ENCODE peak calls at places on chromosomes 3 and 15, in five cellular contexts. I is astrocyte, K is keratinocyte, L is upper lobe of left lung, G is brain microvascular endothelial cell. V is an unnamed sample.

GRCh38 chr3:111846717-111847116 is 12.3 kb upstream of the PHLDB2 start:
- DNase-seq in I (peak), K (no peak), L (no peak), G (peak), V (peak)

GRCh38 chr15:63446260-63446659 is 58.1 kb upstream of the USP3 start:
- DNase-seq in I (no peak), K (no peak), L (no peak), G (no peak), V (no peak)

GRCh38 chr15:96261575-96262034 is 68.9 kb upstream of the NR2F2 start:
- DNase-seq in I (no peak), K (no peak), L (no peak), G (no peak), V (no peak)

GRCh38 chr3:132556467-132557159 is 40.5 kb upstream of the ACKR4 start:
- DNase-seq in I (no peak), K (no peak), L (no peak), G (no peak), V (peak)

GRCh38 chr3:7309707-7310106 is 448.8 kb downstream of the GRM7 start:
- DNase-seq in I (peak), K (no peak), L (no peak), G (no peak), V (peak)

GRCh38 chr3:50326182-50326541 is 1.9 kb downstream of the TUSC2 start:
- DNase-seq in I (no peak), K (no peak), L (no peak), G (no peak), V (no peak)

GRCh38 chr3:133130168-133130567 is 92.0 kb downstream of the TMEM108 start:
- DNase-seq in I (peak), K (no peak), L (no peak), G (peak), V (no peak)

GRCh38 chr3:69649120-69649519 is 90.1 kb upstream of the MITF start:
- DNase-seq in I (peak), K (no peak), L (no peak), G (peak), V (peak)

GRCh38 chr3:142027713-142028112 is 121.6 kb downstream of the TFDP2 start:
- DNase-seq in I (peak), K (no peak), L (peak), G (peak), V (peak)

GRCh38 chr3:20225769-20226168 is 39.8 kb upstream of the SGO1 start:
- DNase-seq in I (peak), K (no peak), L (no peak), G (peak), V (peak)

GRCh38 chr3:45566951-45567411 is 27.6 kb upstream of the LIMD1 start:
- DNase-seq in I (no peak), K (no peak), L (no peak), G (no peak), V (no peak)

GRCh38 chr3:149621218-149622005 is 36.4 kb downstream of the WWTR1 start:
- DNase-seq in I (peak), K (no peak), L (no peak), G (peak), V (peak)

GRCh38 chr3:164791263-164791662 is 287.0 kb downstream of the SI start:
- DNase-seq in I (no peak), K (no peak), L (no peak), G (no peak), V (no peak)

GRCh38 chr15:69980311-69981059 is 117.2 kb downstream of the TLE3 start:
- DNase-seq in I (no peak), K (no peak), L (no peak), G (no peak), V (no peak)

GRCh38 chr15:23797747-23798157 is 110.6 kb upstream of the NDN start:
- DNase-seq in I (no peak), K (no peak), L (no peak), G (no peak), V (no peak)

GRCh38 chr15:52728899-52729298 is 49.7 kb upstream of the ATOSA start:
- DNase-seq in I (peak), K (no peak), L (no peak), G (no peak), V (peak)

GRCh38 chr15:31887246-31887645 is 143.1 kb upstream of the CHRNA7 start:
- DNase-seq in I (no peak), K (no peak), L (no peak), G (no peak), V (no peak)

GRCh38 chr15:60316961-60317360 is 80.8 kb downstream of the ANXA2 start:
- DNase-seq in I (no peak), K (peak), L (no peak), G (no peak), V (no peak)

GRCh38 chr3:13550791-13551360 is 2.0 kb downstream of the FBLN2 start:
- DNase-seq in I (no peak), K (no peak), L (no peak), G (no peak), V (peak)

DNA sequence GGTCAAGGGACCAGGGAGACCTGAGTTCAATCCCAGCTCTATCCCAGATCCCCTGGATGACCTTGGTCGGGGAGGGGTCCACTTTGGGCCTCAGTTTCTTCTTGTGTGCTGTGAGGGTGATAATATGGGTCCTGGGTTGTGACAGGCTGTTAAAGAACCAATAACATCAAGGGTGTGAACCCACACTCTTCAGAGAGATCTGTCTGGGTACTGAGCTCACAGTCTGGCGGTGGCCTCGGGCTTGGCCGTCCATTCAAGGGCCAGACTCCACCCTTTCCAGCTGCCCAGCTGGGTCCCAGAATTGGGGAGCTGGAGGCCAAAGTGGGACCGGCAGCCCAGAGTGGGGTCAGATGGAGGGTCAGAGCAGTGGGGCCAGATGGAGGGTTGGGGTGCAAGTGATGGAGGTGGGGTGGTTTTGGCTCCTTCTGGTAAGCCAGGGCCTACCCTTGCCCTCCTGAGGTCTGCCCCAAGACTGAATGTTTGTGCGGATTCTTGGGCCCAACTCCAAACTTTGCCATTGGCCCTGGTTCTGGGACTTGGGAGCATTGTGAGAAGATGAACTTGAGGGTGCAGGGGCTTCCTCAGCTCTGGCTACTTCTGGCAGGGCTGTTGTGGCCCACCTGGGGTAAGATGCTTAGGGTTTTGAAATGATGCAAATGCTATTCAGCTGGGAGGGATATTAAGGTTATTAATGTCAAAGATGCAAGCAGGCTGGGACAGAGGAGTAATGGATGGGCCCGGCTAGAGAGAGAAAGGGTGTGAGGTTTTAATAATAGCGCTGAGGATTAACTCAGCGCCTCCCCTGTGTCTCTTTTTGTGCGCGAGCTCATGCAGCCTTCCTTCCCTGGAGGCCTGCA is 1.5 kb downstream of the CORO2B start:
- DNase-seq in I (no peak), K (no peak), L (no peak), G (no peak), V (no peak)
- H3K27ac ChIP-seq in I (no peak), K (no peak), L (peak), G (no peak), V (no peak)

DNA sequence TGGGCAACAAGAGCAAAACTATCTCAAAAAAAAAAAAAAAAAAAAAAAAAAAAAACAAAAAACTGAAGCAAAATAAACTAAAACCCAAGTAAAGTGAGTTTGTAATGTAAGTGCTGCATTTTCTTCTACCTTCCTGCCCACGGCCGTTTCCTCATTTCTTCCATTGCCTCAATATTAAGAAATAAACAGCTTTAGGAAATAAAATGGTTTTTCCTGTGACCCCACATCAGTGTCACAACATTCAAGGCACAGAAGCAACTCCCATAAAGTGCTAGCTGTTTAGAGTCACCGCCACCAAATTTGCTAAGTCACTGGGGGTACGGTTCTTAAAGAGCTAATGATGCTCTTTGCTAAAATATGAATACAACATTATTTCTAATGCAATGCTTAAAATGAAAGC is 3.3 kb downstream of the PKM start:
- DNase-seq in I (no peak), K (no peak), L (peak), G (no peak), V (no peak)
- H3K27ac ChIP-seq in I (peak), K (peak), L (peak), G (peak), V (peak)

GRCh38 chr3:139226731-139227130 is 117.1 kb upstream of the MRPS22 start:
- DNase-seq in I (peak), K (no peak), L (no peak), G (no peak), V (no peak)

GRCh38 chr3:139225551-139225950 is 118.3 kb upstream of the MRPS22 start:
- DNase-seq in I (peak), K (no peak), L (no peak), G (no peak), V (no peak)

GRCh38 chr3:139227827-139228226 is 116.0 kb upstream of the MRPS22 start:
- DNase-seq in I (no peak), K (no peak), L (no peak), G (no peak), V (no peak)

GRCh38 chr3:139230391-139230790 is 113.4 kb upstream of the MRPS22 start:
- DNase-seq in I (no peak), K (no peak), L (no peak), G (no peak), V (no peak)

GRCh38 chr3:139227165-139227564 is 116.7 kb upstream of the MRPS22 start:
- DNase-seq in I (peak), K (no peak), L (no peak), G (no peak), V (no peak)
- H3K27ac ChIP-seq in I (no peak), K (no peak), L (no peak), G (no peak), V (no peak)

DNA sequence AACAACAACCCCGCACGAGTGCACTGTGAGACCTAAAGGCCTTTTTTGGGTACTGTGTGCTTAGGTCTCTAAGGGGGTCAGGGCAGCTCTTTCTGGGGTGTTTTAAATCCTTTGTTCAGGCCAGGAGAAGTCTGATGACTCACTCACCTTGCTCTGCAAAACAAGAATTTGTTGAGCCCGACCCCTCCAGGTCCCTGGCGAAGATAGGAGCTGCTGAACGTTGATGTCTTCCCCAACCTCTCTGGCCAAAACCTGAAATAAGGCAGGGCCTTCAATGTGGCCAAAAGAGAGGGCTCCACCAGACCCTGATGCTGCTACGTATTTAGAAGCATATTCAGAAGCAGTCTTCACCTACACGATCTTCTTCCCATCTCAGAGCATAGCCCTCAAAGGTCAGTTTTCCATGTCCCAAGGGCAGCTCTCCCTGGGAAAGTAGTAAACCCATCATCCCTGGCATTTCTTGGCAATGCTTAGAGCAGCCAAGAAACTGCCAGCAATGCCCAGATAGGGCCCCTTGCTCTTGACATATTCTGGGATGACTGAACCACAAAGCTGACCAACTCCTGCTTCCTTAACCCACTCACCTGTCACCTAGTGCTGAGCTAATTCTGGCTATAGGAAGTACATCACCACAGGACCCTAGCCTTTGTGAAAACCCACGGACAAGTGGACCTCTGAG is 27.1 kb downstream of the CCDC13 start:
- DNase-seq in I (no peak), K (no peak), L (no peak), G (no peak), V (no peak)
- H3K27ac ChIP-seq in I (no peak), K (no peak), L (peak), G (no peak), V (no peak)

GRCh38 chr3:105835606-105836005 is 33.2 kb downstream of the CBLB start:
- DNase-seq in I (no peak), K (no peak), L (no peak), G (no peak), V (no peak)

GRCh38 chr3:105837143-105837740 is 31.6 kb downstream of the CBLB start:
- DNase-seq in I (no peak), K (no peak), L (no peak), G (no peak), V (no peak)

GRCh38 chr3:105834768-105835167 is 34.0 kb downstream of the CBLB start:
- DNase-seq in I (no peak), K (no peak), L (no peak), G (no peak), V (no peak)

GRCh38 chr3:105837947-105838346 is 30.9 kb downstream of the CBLB start:
- DNase-seq in I (no peak), K (no peak), L (no peak), G (no peak), V (no peak)

DNA sequence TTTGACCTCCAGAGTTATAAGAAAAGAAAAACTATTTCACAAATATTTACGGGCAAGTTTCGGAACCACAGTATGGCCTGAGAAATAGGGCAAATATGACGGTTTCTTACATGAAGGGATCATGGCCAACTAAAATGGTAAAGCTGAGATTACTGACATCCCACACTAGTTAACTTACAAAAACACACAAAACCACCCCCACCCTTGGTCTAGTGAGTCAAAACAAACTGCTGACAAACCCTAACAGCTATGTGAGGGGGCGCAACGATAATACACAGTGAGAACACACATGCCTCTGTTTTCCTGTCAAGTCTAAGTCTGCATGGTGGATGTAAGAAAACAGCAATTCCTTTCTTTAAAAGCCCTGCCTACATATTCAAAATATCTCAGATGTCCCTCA is 32.3 kb downstream of the CBLB start:
- DNase-seq in I (peak), K (no peak), L (no peak), G (peak), V (no peak)
- H3K27ac ChIP-seq in I (peak), K (no peak), L (peak), G (peak), V (no peak)

DNA sequence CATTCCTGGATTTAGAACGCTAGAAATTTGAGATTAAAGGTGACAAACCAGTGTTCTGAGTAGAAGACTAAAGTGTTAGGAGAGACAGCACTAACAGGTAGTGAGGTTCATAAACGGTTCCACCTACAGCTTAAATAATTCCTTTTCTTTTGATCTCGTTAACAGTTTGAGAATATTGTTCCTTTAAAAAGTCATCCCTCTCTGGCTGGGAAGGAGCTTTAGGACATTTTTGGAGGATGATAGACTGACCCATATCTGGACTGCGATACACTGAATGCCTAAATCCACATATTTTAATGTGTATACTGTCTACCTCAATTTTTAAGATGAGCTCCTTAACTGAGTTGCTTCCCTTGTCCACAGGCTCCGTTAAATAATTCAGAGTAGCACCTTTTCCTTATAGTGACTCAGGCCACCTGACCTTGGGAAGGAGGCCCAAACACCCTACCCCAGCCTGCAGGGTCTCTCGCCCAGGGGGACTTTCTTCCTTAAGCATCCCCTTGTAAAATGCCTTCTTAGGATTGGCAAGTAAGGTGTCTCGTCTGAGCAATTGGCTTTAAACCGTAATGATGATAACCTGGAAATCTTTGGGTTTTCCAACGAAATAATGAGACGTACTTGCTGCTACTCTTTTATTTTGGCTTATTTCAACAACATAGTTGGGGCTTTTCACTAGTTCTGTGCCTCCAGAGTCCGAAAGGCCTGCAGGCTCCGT is 3.3 kb downstream of the TRIM71 start:
- DNase-seq in I (no peak), K (no peak), L (no peak), G (no peak), V (no peak)
- H3K27ac ChIP-seq in I (no peak), K (no peak), L (peak), G (no peak), V (no peak)

GRCh38 chr15:44666208-44667038 is 3.0 kb upstream of the SPG11 start:
- DNase-seq in I (no peak), K (no peak), L (no peak), G (no peak), V (no peak)
- H3K27ac ChIP-seq in I (no peak), K (no peak), L (no peak), G (no peak), V (no peak)

DNA sequence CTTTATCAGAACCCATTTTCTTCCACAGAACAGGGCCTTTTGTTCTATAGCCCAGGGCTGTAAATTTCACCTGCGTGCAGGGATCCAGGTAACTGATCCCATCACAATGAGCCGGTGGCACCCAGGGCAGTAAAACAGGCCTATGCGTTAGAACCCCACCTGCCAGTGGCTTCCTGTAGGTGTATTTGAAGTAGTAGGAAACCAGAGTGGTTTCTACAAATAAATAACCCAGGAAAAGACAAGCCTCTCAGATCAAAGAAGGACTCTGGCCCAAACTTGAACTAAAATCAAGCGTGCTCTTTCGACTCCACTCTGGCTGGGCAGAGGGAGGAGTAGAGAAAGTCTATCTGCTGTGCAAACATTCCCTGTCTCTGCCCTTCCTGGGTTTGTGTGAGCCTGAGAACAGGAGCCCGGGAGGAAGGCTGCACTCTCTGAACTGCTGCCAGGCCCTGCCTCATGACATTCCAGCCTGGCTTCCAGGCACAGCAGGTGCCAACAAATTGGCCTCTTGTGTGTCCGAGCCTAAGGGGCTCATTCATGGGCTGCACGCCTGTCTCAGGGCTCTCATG is 77.7 kb downstream of the CEMIP start:
- DNase-seq in I (no peak), K (no peak), L (peak), G (no peak), V (no peak)
- H3K27ac ChIP-seq in I (no peak), K (no peak), L (peak), G (no peak), V (no peak)

GRCh38 chr15:90552929-90553211 is 23.1 kb downstream of the CRTC3 start:
- DNase-seq in I (no peak), K (no peak), L (no peak), G (no peak), V (no peak)

GRCh38 chr15:90553248-90553745 is 23.6 kb downstream of the CRTC3 start:
- DNase-seq in I (peak), K (no peak), L (no peak), G (peak), V (no peak)

GRCh38 chr15:90547545-90547944 is 17.8 kb downstream of the CRTC3 start:
- DNase-seq in I (no peak), K (no peak), L (no peak), G (no peak), V (no peak)

GRCh38 chr15:90550919-90551318 is 21.2 kb downstream of the CRTC3 start:
- DNase-seq in I (no peak), K (no peak), L (no peak), G (no peak), V (no peak)

GRCh38 chr15:90552162-90552928 is 22.6 kb downstream of the CRTC3 start:
- DNase-seq in I (peak), K (no peak), L (no peak), G (peak), V (no peak)
- H3K27ac ChIP-seq in I (peak), K (no peak), L (peak), G (peak), V (no peak)

DNA sequence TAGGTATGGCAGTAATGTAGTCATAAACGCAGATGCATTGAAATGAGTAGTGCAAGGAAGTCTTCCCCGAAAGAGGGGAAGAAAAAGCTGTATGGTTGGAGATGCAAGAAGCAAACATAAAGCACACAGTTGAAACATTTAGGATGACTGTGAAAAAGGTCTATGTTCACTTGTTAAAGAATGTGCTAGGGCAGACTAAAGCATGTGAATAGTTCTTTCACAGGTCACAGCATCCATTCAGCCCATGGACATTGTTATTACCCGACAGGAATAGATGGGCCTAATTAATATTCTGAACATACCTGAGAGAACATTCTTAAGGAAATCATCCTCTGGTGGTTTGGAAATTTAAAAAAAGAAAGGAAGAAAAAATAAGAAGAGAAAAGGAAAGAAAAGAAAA is 595.2 kb downstream of the ZIC1 start:
- DNase-seq in I (no peak), K (no peak), L (no peak), G (no peak), V (no peak)
- H3K27ac ChIP-seq in I (no peak), K (no peak), L (no peak), G (no peak), V (no peak)